ENCODE peak calls at places on chromosomes 16 and 17, in six cellular contexts. I, Q, A, C, Z and B are unnamed samples.
A peak's percentile ranks its signal among the peaks of the same experiment; 100 is the strongest.

GRCh38 chr17:19018600-19018950 is 14.0 kb upstream of the FAM83G start:
- DNase-seq in I (no peak), Q (no peak), A (no peak), C (no peak), Z (no peak), B (no peak)

GRCh38 chr16:1204941-1205340 is 20.1 kb downstream of the TPSG1 start:
- DNase-seq in I (no peak), Q (no peak), A (no peak), C (no peak), Z (no peak), B (no peak)

GRCh38 chr16:66298006-66298405 is 68.5 kb upstream of the CDH5 start:
- DNase-seq in I (no peak), Q (no peak), A (no peak), C (no peak), Z (no peak), B (peak; percentile 4)

GRCh38 chr16:49580751-49581303 is 207.2 kb downstream of the C16orf78 start:
- DNase-seq in I (no peak), Q (no peak), A (no peak), C (no peak), Z (no peak), B (no peak)

GRCh38 chr17:34146440-34147043 is 108.5 kb upstream of the CCL2 start:
- DNase-seq in I (peak; percentile 13), Q (no peak), A (no peak), C (peak; percentile 48), Z (no peak), B (peak; percentile 17)

GRCh38 chr16:81313731-81314602 is 795 bp upstream of the GAN start:
- DNase-seq in I (no peak), Q (no peak), A (peak; percentile 31), C (no peak), Z (no peak), B (no peak)

GRCh38 chr17:13114601-13115024 is 96.8 kb upstream of the ELAC2 start:
- DNase-seq in I (no peak), Q (peak; percentile 24), A (peak; percentile 20), C (peak; percentile 19), Z (no peak), B (no peak)

GRCh38 chr16:84555418-84556196 is 51.1 kb upstream of the MEAK7 start:
- DNase-seq in I (no peak), Q (no peak), A (no peak), C (no peak), Z (no peak), B (no peak)

GRCh38 chr17:10198509-10199249 is at the start of gene GAS7:
- DNase-seq in I (no peak), Q (no peak), A (no peak), C (peak; percentile 81), Z (no peak), B (peak; percentile 68)

GRCh38 chr17:78394209-78394608 is 15.8 kb downstream of the PGS1 start:
- DNase-seq in I (no peak), Q (no peak), A (no peak), C (no peak), Z (no peak), B (no peak)

GRCh38 chr17:49676276-49676868 is 1.5 kb downstream of the SPOP start:
- DNase-seq in I (no peak), Q (no peak), A (peak; percentile 78), C (no peak), Z (no peak), B (no peak)

GRCh38 chr16:1489077-1489476 is 333 bp upstream of the PTX4 start:
- DNase-seq in I (no peak), Q (no peak), A (no peak), C (no peak), Z (no peak), B (no peak)

GRCh38 chr16:81076566-81077076 is 417 bp downstream of the C16orf46 start:
- DNase-seq in I (peak; percentile 35), Q (peak; percentile 41), A (peak; percentile 78), C (peak; percentile 89), Z (peak; percentile 93), B (peak; percentile 96)

GRCh38 chr16:19410435-19411153 is 7.1 kb upstream of the TMC5 start:
- DNase-seq in I (no peak), Q (no peak), A (no peak), C (no peak), Z (no peak), B (no peak)

GRCh38 chr17:37239690-37240344 is 136.0 kb upstream of the C17orf78 start:
- DNase-seq in I (no peak), Q (no peak), A (peak; percentile 15), C (no peak), Z (no peak), B (no peak)

GRCh38 chr17:42667088-42667951 is 8.2 kb downstream of the TUBG2 start:
- DNase-seq in I (no peak), Q (no peak), A (peak; percentile 93), C (no peak), Z (peak; percentile 84), B (no peak)

GRCh38 chr17:50113624-50114320 is 16.2 kb downstream of the SAMD14 start:
- DNase-seq in I (no peak), Q (no peak), A (no peak), C (no peak), Z (no peak), B (no peak)

GRCh38 chr17:28744802-28745051 is 916 bp downstream of the TRAF4 start:
- DNase-seq in I (no peak), Q (no peak), A (no peak), C (no peak), Z (no peak), B (no peak)

GRCh38 chr17:60971515-60972369 is 294.1 kb downstream of the BCAS3 start:
- DNase-seq in I (no peak), Q (peak; percentile 52), A (peak; percentile 57), C (no peak), Z (no peak), B (no peak)

GRCh38 chr17:77163521-77164280 is 22.9 kb downstream of the SEC14L1 start:
- DNase-seq in I (no peak), Q (no peak), A (no peak), C (no peak), Z (no peak), B (no peak)

GRCh38 chr16:31869511-31870201 is 4.0 kb upstream of the ZNF267 start:
- DNase-seq in I (peak; percentile 48), Q (peak; percentile 42), A (peak; percentile 94), C (no peak), Z (peak; percentile 75), B (no peak)

GRCh38 chr17:67030641-67031040 is 13.7 kb upstream of the CACNG1 start:
- DNase-seq in I (no peak), Q (no peak), A (no peak), C (no peak), Z (no peak), B (no peak)

GRCh38 chr16:4339909-4340308 is 11.2 kb downstream of the PAM16 start:
- DNase-seq in I (no peak), Q (peak; percentile 32), A (no peak), C (peak; percentile 54), Z (no peak), B (no peak)

GRCh38 chr16:87161822-87162676 is 155.1 kb downstream of the C16orf95 start:
- DNase-seq in I (no peak), Q (no peak), A (no peak), C (no peak), Z (no peak), B (no peak)

GRCh38 chr17:81329927-81330883 is 35.1 kb upstream of the SLC38A10 start:
- DNase-seq in I (no peak), Q (no peak), A (no peak), C (no peak), Z (no peak), B (no peak)
- TF ChIP-seq CTCF in I (peak; percentile 41), Q (no peak), A (peak; percentile 13), C (no peak), Z (no peak), B (no peak)

DNA sequence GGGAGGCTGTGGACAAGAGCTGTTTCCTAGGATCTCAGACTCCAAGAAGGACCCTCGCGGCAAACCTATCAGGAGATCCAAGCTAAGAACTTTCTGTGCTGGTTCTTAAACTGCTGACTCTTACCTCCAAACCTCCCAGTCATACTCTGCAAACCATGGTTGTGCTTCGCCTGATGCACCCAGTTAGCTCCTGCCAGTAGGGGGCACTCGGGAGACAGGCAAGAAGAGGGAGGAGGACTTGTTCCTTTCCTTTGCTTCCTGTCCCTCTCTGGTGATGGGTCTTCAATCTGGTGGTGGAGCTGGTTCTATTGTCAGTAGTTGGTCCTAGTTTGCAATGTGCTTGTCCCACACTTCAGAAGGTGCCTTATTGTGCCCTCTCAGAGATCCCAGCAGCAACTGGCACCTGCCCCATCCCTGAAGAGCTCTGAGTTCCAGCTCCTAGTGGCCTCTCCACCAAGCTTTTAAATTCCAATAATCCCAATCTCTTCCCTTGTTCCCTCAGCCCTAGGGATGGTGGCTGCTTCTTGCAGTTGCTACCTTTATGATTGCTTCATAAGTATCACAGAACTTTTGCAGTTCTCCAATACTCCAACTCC is 113.5 kb upstream of the RPL38 start:
- DNase-seq in I (peak; percentile 35), Q (no peak), A (no peak), C (no peak), Z (peak; percentile 68), B (peak; percentile 25)
- TF ChIP-seq CTCF in I (peak; percentile 94), Q (peak; percentile 55), A (peak; percentile 53), C (peak; percentile 37), Z (no peak), B (peak; percentile 36)

GRCh38 chr17:62064791-62065563 is at the start of gene MED13:
- DNase-seq in I (no peak), Q (no peak), A (peak; percentile 12), C (peak; percentile 66), Z (peak; percentile 82), B (peak; percentile 66)

GRCh38 chr17:62070900-62071299 is 5.8 kb upstream of the MED13 start:
- DNase-seq in I (no peak), Q (no peak), A (no peak), C (no peak), Z (no peak), B (no peak)

GRCh38 chr17:62064029-62064790 is 868 bp downstream of the MED13 start:
- DNase-seq in I (no peak), Q (no peak), A (no peak), C (no peak), Z (no peak), B (no peak)

GRCh38 chr17:62065611-62066468 is 762 bp upstream of the MED13 start:
- DNase-seq in I (peak; percentile 58), Q (peak; percentile 93), A (peak; percentile 97), C (peak; percentile 98), Z (peak; percentile 99), B (peak; percentile 97)

GRCh38 chr17:62067165-62068145 is 2.4 kb upstream of the MED13 start:
- DNase-seq in I (no peak), Q (no peak), A (no peak), C (no peak), Z (no peak), B (no peak)
- TF ChIP-seq CTCF in I (no peak), Q (no peak), A (no peak), C (no peak), Z (no peak), B (no peak)

DNA sequence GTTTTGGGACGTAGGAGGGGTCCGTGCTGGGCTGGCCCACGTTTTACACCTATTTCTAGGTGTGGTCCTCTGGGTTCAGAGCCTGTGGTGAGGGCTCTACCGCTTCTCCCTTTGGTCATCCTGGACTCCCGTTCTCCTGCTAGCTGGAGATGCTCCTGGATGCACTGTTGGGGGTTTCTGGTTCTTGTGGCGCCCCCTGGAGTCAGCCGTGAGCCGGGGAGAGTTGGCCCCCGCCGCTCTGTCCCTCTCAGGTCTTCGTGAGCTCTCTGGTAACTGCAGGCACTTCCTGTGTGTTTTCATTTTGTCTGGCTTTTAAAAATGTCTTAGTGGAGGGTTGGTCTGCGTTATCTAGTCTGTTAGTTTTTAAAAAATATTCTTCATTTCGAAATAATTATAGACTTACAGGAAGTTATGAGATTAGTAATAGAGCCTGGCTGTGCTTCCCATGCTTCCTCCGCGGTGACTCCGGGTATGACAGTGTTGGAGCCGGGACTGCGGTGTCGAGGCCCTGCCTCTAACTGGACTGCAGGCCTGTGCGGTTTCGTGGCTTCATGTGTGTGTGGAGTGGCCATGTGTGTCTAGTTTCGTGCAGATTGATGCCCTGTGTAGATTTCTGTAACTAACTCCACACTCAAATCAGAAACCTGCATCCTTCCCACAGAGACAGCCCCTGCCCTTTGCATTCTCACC is 78.0 kb upstream of the ZNF750 start:
- DNase-seq in I (no peak), Q (no peak), A (no peak), C (no peak), Z (no peak), B (no peak)
- TF ChIP-seq CTCF in I (peak; percentile 21), Q (peak; percentile 43), A (peak; percentile 65), C (peak; percentile 47), Z (no peak), B (peak; percentile 24)